ENCODE peak calls at places on chromosome 21, in six cellular contexts. H is mammary epithelial cell, Z is uterus, C is right cardiac atrium, A is tibial artery, Y is psoas muscle. N is an unnamed sample.
A peak's percentile ranks its signal among the peaks of the same experiment; 100 is the strongest.

GRCh38 chr21:37905291-37905690 is 11.0 kb downstream of the KCNJ6 start:
- DNase-seq in H (no peak), Z (no peak), C (no peak), A (no peak), Y (no peak), N (no peak)

GRCh38 chr21:38766987-38767722 is 38.6 kb upstream of the ETS2 start:
- DNase-seq in H (peak; percentile 83), Z (no peak), C (no peak), A (no peak), Y (no peak), N (no peak)

GRCh38 chr21:46142581-46143473 is 12.6 kb downstream of the FTCD start:
- DNase-seq in H (no peak), Z (peak; percentile 18), C (peak; percentile 55), A (peak; percentile 56), Y (peak; percentile 12), N (no peak)

GRCh38 chr21:43917515-43918384 is 52.7 kb downstream of the AGPAT3 start:
- DNase-seq in H (peak; percentile 26), Z (no peak), C (no peak), A (no peak), Y (no peak), N (no peak)

GRCh38 chr21:29534448-29534847 is 235.7 kb downstream of the BACH1 start:
- DNase-seq in H (no peak), Z (no peak), C (no peak), A (no peak), Y (no peak), N (no peak)

GRCh38 chr21:36325373-36326010 is 5.5 kb downstream of the MORC3 start:
- DNase-seq in H (peak; percentile 82), Z (no peak), C (no peak), A (no peak), Y (no peak), N (no peak)

GRCh38 chr21:15679630-15680029 is 50.2 kb upstream of the USP25 start:
- DNase-seq in H (no peak), Z (no peak), C (no peak), A (no peak), Y (no peak), N (no peak)

GRCh38 chr21:23541571-23541970 is 2065.7 kb downstream of the MRPL39 start:
- DNase-seq in H (no peak), Z (no peak), C (no peak), A (no peak), Y (no peak), N (no peak)

GRCh38 chr21:46458315-46459023 is at the start of gene DIP2A:
- DNase-seq in H (peak; percentile 97), Z (peak; percentile 95), C (peak; percentile 99), A (peak; percentile 97), Y (peak; percentile 97), N (peak; percentile 97)

GRCh38 chr21:16084776-16085364 is 355.1 kb downstream of the USP25 start:
- DNase-seq in H (no peak), Z (peak; percentile 80), C (peak; percentile 77), A (peak; percentile 75), Y (peak; percentile 79), N (no peak)

GRCh38 chr21:18986197-18986596 is 582.6 kb upstream of the TMPRSS15 start:
- DNase-seq in H (no peak), Z (no peak), C (no peak), A (no peak), Y (no peak), N (no peak)

GRCh38 chr21:29640233-29640554 is 299.6 kb downstream of the GRIK1 start:
- DNase-seq in H (no peak), Z (no peak), C (no peak), A (no peak), Y (no peak), N (no peak)

GRCh38 chr21:28111151-28111619 is 881.5 kb downstream of the LTN1 start:
- DNase-seq in H (no peak), Z (peak; percentile 89), C (peak; percentile 65), A (no peak), Y (peak; percentile 19), N (no peak)

GRCh38 chr21:14603202-14603601 is 57.1 kb upstream of the SAMSN1 start:
- DNase-seq in H (peak; percentile 76), Z (no peak), C (no peak), A (no peak), Y (no peak), N (no peak)

GRCh38 chr21:46268371-46268770 is 17.0 kb downstream of the MCM3AP start:
- DNase-seq in H (no peak), Z (no peak), C (no peak), A (no peak), Y (no peak), N (no peak)

GRCh38 chr21:36987845-36988244 is 18.7 kb upstream of the RIPPLY3 start:
- DNase-seq in H (no peak), Z (no peak), C (no peak), A (no peak), Y (no peak), N (no peak)

GRCh38 chr21:36135391-36136094 is 664 bp downstream of the CBR3 start:
- DNase-seq in H (peak; percentile 86), Z (peak; percentile 72), C (peak; percentile 92), A (peak; percentile 91), Y (peak; percentile 78), N (peak; percentile 63)

GRCh38 chr21:37071561-37072238 is 1.2 kb downstream of the PIGP start:
- DNase-seq in H (peak; percentile 57), Z (peak; percentile 70), C (peak; percentile 79), A (peak; percentile 89), Y (peak; percentile 74), N (peak; percentile 64)

GRCh38 chr21:29506947-29507346 is 208.2 kb downstream of the BACH1 start:
- DNase-seq in H (no peak), Z (no peak), C (no peak), A (no peak), Y (no peak), N (no peak)

DNA sequence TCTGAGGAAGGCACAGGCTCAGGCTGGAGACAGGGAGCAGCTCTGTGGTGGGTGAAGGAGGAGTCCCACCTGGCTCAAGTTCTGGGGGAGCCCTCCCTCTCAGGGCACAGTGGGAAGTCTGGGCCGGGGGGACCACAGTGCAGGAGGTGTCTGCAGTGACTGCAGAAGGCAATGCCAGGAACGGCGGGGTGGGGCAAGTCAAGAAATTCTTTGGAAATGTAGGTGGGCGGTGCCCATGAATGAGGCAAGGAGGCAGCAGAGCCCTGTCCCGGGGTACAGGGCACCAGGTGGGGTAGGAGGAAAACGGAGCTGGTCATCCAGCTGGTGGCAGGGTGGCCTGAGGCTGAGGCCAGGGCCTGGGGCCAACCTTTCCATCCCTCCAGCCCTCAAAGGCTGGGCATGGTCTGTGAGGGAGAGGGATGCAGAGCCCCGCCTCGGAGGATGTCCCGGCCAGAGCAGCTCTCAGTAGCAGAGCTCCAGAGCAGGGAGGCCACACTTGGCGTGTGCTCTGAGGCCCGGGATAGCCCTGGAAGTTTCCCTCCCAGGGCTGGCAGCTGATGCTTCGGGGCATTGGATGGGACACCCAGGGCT is 4.7 kb downstream of the TFF3 start:
- DNase-seq in H (no peak), Z (no peak), C (no peak), A (no peak), Y (no peak), N (no peak)
- H3K4me1 ChIP-seq in H (no peaks in the 10 kb centered on the region), Z (no peaks in the 10 kb centered on the region), C (peaks cover 6% of the 10 kb centered on the region), A (no peaks in the 10 kb centered on the region), Y (no peaks in the 10 kb centered on the region), N (peaks cover 4% of the 10 kb centered on the region)

GRCh38 chr21:33800753-33801423 is 114.7 kb downstream of the ATP5PO start:
- DNase-seq in H (peak; percentile 11), Z (no peak), C (no peak), A (no peak), Y (no peak), N (no peak)

GRCh38 chr21:33802458-33802857 is 113.1 kb downstream of the ATP5PO start:
- DNase-seq in H (no peak), Z (no peak), C (no peak), A (no peak), Y (no peak), N (no peak)

GRCh38 chr21:33797565-33797964 is 118.0 kb downstream of the ATP5PO start:
- DNase-seq in H (no peak), Z (no peak), C (no peak), A (no peak), Y (no peak), N (no peak)

GRCh38 chr21:33799378-33800090 is 116.1 kb downstream of the ATP5PO start:
- DNase-seq in H (no peak), Z (no peak), C (peak; percentile 85), A (no peak), Y (no peak), N (no peak)

GRCh38 chr21:33801424-33802405 is 113.9 kb downstream of the ATP5PO start:
- DNase-seq in H (peak; percentile 96), Z (no peak), C (no peak), A (no peak), Y (no peak), N (no peak)
- H3K4me1 ChIP-seq in H (peaks cover 23% of the 10 kb centered on the region), Z (no peaks in the 10 kb centered on the region), C (peaks cover 2% of the 10 kb centered on the region), A (peaks cover 31% of the 10 kb centered on the region), Y (peaks cover 29% of the 10 kb centered on the region), N (no peaks in the 10 kb centered on the region)

GRCh38 chr21:44920694-44921604 is at the start of gene ITGB2:
- DNase-seq in H (no peak), Z (no peak), C (peak; percentile 83), A (no peak), Y (peak; percentile 37), N (peak; percentile 94)
- H3K4me1 ChIP-seq in H (peaks cover 25% of the 10 kb centered on the region), Z (no peaks in the 10 kb centered on the region), C (no peaks in the 10 kb centered on the region), A (peaks cover 22% of the 10 kb centered on the region), Y (no peaks in the 10 kb centered on the region), N (peaks cover 78% of the 10 kb centered on the region)

GRCh38 chr21:31731112-31731801 is 661 bp downstream of the SCAF4 start:
- DNase-seq in H (no peak), Z (peak; percentile 38), C (peak; percentile 82), A (peak; percentile 74), Y (peak; percentile 56), N (peak; percentile 58)

GRCh38 chr21:31730687-31731111 is 1.2 kb downstream of the SCAF4 start:
- DNase-seq in H (peak; percentile 51), Z (no peak), C (no peak), A (no peak), Y (no peak), N (no peak)

GRCh38 chr21:31732891-31733520 is 1.1 kb upstream of the SCAF4 start:
- DNase-seq in H (no peak), Z (no peak), C (no peak), A (no peak), Y (no peak), N (no peak)

GRCh38 chr21:31732538-31732864 is 583 bp upstream of the SCAF4 start:
- DNase-seq in H (no peak), Z (no peak), C (no peak), A (no peak), Y (no peak), N (no peak)

DNA sequence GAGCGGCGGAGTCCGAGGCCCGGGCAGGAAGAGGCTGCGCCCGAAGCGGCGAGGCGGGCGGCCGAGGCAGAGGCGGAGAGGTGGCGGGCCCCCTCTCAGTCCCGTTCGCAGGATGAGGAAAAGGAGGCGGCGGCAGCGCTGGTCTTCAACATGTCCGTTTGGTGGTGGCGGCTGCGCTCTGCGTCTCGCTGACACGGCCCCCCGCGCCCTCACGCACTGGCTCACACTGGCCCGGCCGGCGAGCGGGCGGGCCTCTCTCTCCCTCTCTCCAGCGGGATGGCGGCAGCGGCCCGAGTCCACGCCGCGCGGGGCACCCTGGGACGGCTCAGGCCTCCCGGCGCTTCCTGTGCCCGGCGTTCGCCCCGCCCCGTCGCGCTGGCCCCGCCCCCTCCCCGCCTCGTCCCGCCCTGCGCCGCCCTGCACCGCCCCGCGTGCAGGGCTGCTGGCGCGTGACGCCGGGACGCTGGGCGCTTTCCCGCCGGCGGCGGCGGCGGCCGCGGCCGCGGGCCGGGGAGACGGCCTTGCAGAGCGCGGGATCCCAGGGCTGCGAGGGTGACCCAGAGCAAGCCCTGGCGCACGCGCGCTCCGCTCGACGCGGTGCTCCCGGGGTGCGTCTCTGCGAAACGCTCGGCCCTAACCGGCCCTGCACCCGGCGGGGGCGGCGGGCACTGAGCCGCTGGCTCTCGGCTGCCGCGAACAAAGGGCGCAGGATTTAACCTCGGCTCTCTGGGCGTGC is at the start of gene SCAF4:
- DNase-seq in H (peak; percentile 87), Z (peak; percentile 90), C (peak; percentile 97), A (peak; percentile 94), Y (peak; percentile 92), N (peak; percentile 92)
- H3K4me1 ChIP-seq in H (peaks cover 27% of the 10 kb centered on the region), Z (peaks cover 22% of the 10 kb centered on the region), C (peaks cover 6% of the 10 kb centered on the region), A (peaks cover 42% of the 10 kb centered on the region), Y (peaks cover 41% of the 10 kb centered on the region), N (peaks cover 55% of the 10 kb centered on the region)